ENCODE peak calls at places on chromosomes 2 and 18, in eight cellular contexts. J is ACHN; D is stimulated activated CD4-positive, alpha-beta T cell treated with anti-CD3 and anti-CD28 coated beads, Interleukin-4, amount 100 ng/mL, for 4 hours; T is lung microvascular endothelial cell; B is hepatocyte; Y is NCI-H748 treated with DMSO at 0.1 percent for 48 hours; O is effector CD4-positive, alpha-beta T cell; W is SK-N-SH. X is an unnamed sample.

GRCh38 chr2:1910562-1911256 is 166.4 kb upstream of the PXDN start:
- DNase-seq in B (no peak), D (no peak), Y (no peak), O (no peak), J (no peak), T (peak), W (peak), X (no peak)

GRCh38 chr2:48144777-48145176 is 238.5 kb upstream of the FBXO11 start:
- DNase-seq in O (no peak), J (no peak), B (no peak), D (no peak), Y (no peak), T (peak), W (no peak), X (no peak)

GRCh38 chr18:53862921-53863320 is 361.5 kb downstream of the MBD2 start:
- DNase-seq in O (no peak), W (no peak), T (no peak), J (no peak), B (no peak), D (no peak), Y (no peak), X (no peak)

GRCh38 chr2:95291222-95291621 is 5.9 kb upstream of the KCNIP3 start:
- DNase-seq in O (no peak), T (no peak), B (no peak), J (no peak), D (no peak), W (no peak), Y (no peak), X (no peak)

GRCh38 chr2:207790898-207791297 is 21.2 kb upstream of the FZD5 start:
- DNase-seq in O (no peak), W (no peak), T (no peak), J (no peak), D (no peak), Y (no peak), B (no peak), X (no peak)

GRCh38 chr18:27713037-27713726 is 463.7 kb downstream of the CDH2 start:
- DNase-seq in O (no peak), D (no peak), W (no peak), T (no peak), B (no peak), J (no peak), Y (peak), X (no peak)

GRCh38 chr18:25052426-25052825 is 299.5 kb downstream of the ZNF521 start:
- DNase-seq in J (no peak), T (no peak), Y (no peak), W (no peak), B (no peak), D (no peak), O (no peak), X (no peak)

GRCh38 chr2:201880620-201881381 is 74.5 kb downstream of the CDK15 start:
- DNase-seq in B (peak), D (no peak), Y (no peak), W (no peak), O (no peak), J (no peak), T (no peak), X (no peak)

GRCh38 chr2:214184461-214184860 is 226.4 kb upstream of the VWC2L start:
- DNase-seq in J (no peak), W (peak), T (no peak), B (no peak), O (no peak), D (no peak), Y (no peak), X (no peak)

GRCh38 chr2:237593596-237594310 is 3.2 kb upstream of the RAB17 start:
- DNase-seq in T (no peak), O (no peak), W (no peak), D (no peak), Y (no peak), J (no peak), B (no peak), X (no peak)

GRCh38 chr2:138827426-138828054 is 47.4 kb upstream of the NXPH2 start:
- DNase-seq in W (peak), J (peak), Y (peak), B (peak), T (peak), O (no peak), D (peak), X (no peak)

GRCh38 chr18:78918707-78919106 is 60.9 kb upstream of the SALL3 start:
- DNase-seq in Y (no peak), T (no peak), D (no peak), W (no peak), O (no peak), J (no peak), B (no peak), X (no peak)

GRCh38 chr18:77101410-77102245 is 31.0 kb downstream of the MBP start:
- DNase-seq in D (peak), T (peak), Y (no peak), B (peak), J (peak), W (peak), O (peak), X (peak)

GRCh38 chr2:132460781-132461180 is 44.2 kb downstream of the GPR39 start:
- DNase-seq in T (no peak), D (no peak), O (no peak), B (no peak), J (no peak), W (no peak), Y (no peak), X (no peak)

GRCh38 chr2:121164042-121164441 is 121.0 kb downstream of the TFCP2L1 start:
- DNase-seq in D (no peak), B (no peak), J (no peak), T (no peak), W (no peak), Y (no peak), O (no peak), X (no peak)

GRCh38 chr2:187390891-187391290 is 57.2 kb downstream of the CALCRL start:
- DNase-seq in J (peak), B (no peak), T (no peak), W (no peak), Y (no peak), O (no peak), D (no peak), X (no peak)

GRCh38 chr18:48796491-48797205 is 154.1 kb downstream of the SMAD7 start:
- DNase-seq in J (no peak), O (no peak), B (no peak), T (no peak), D (no peak), Y (no peak), W (no peak), X (no peak)

GRCh38 chr2:287471-287885 is 413 bp downstream of the ALKAL2 start:
- DNase-seq in J (peak), T (peak), O (no peak), D (no peak), Y (peak), W (peak), B (peak), X (no peak)

GRCh38 chr2:72955188-72956049 is 38.1 kb downstream of the EMX1 start:
- DNase-seq in O (no peak), D (no peak), J (no peak), Y (no peak), B (no peak), T (no peak), W (no peak), X (no peak)